ENCODE peak calls at places on chromosome 4, in five cellular contexts. G is body of pancreas; R is transverse colon; T is endothelial cell of umbilical vein; V is CD8-positive, alpha-beta memory T cell. X is an unnamed sample.

GRCh38 chr4:107854326-107855030 is 29.7 kb downstream of the SGMS2 start:
- DNase-seq in V (no peak), R (no peak), G (no peak), T (no peak), X (no peak)

GRCh38 chr4:170047774-170048354 is 21.7 kb upstream of the MFAP3L start:
- DNase-seq in V (peak; percentile 48), R (peak; percentile 50), T (peak; percentile 65), G (peak; percentile 72), X (peak; percentile 8)

GRCh38 chr4:54553001-54553400 is 104.8 kb upstream of the KIT start:
- DNase-seq in G (no peak), T (no peak), V (no peak), R (no peak), X (no peak)

GRCh38 chr4:119709418-119709817 is 80.8 kb upstream of the PDE5A start:
- DNase-seq in R (no peak), V (no peak), T (no peak), G (no peak), X (no peak)

GRCh38 chr4:108512615-108513505 is 107.5 kb upstream of the RPL34 start:
- DNase-seq in T (peak; percentile 23), V (peak; percentile 56), G (peak; percentile 15), R (no peak), X (peak; percentile 3)

GRCh38 chr4:80713409-80713808 is 317.1 kb upstream of the BMP3 start:
- DNase-seq in T (no peak), R (peak; percentile 8), V (no peak), G (no peak), X (no peak)

GRCh38 chr4:67465032-67465762 is 80.1 kb downstream of the CENPC start:
- DNase-seq in T (no peak), R (no peak), G (no peak), V (no peak), X (no peak)

GRCh38 chr4:81049861-81050423 is 19.4 kb downstream of the BMP3 start:
- DNase-seq in R (no peak), T (no peak), G (no peak), V (no peak), X (no peak)

GRCh38 chr4:143397335-143397734 is 60.7 kb downstream of the GAB1 start:
- DNase-seq in G (no peak), T (peak; percentile 68), R (no peak), V (no peak), X (no peak)

GRCh38 chr4:86957214-86957613 is 22.4 kb downstream of the AFF1 start:
- DNase-seq in R (no peak), G (no peak), V (no peak), T (no peak), X (no peak)

GRCh38 chr4:174753031-174753430 is 76.0 kb downstream of the GLRA3 start:
- DNase-seq in T (no peak), V (no peak), G (no peak), R (no peak), X (no peak)

GRCh38 chr4:14841801-14842748 is 160.2 kb upstream of the CPEB2 start:
- DNase-seq in G (no peak), T (no peak), R (peak; percentile 56), V (no peak), X (no peak)

GRCh38 chr4:147731611-147732515 is at the start of gene ARHGAP10:
- DNase-seq in T (peak; percentile 78), R (peak; percentile 66), V (peak; percentile 59), G (peak; percentile 68), X (peak; percentile 68)

GRCh38 chr4:177546745-177547144 is 104.5 kb upstream of the AGA start:
- DNase-seq in G (no peak), R (no peak), V (no peak), T (no peak), X (no peak)

GRCh38 chr4:26192921-26193894 is 127.6 kb upstream of the RBPJ start:
- DNase-seq in T (no peak), R (no peak), G (no peak), V (no peak), X (no peak)

GRCh38 chr4:113556382-113557134 is 205.0 kb downstream of the CAMK2D start:
- DNase-seq in V (no peak), T (no peak), R (no peak), G (no peak), X (no peak)

GRCh38 chr4:26609868-26610267 is 26.0 kb downstream of the TBC1D19 start:
- DNase-seq in G (no peak), T (no peak), V (no peak), R (no peak), X (no peak)

GRCh38 chr4:176849076-176849475 is 56.4 kb upstream of the VEGFC start:
- DNase-seq in T (no peak), V (no peak), G (no peak), R (no peak), X (no peak)

GRCh38 chr4:19214591-19214990 is 1037.1 kb upstream of the SLIT2 start:
- DNase-seq in V (no peak), T (no peak), G (no peak), R (no peak), X (no peak)

GRCh38 chr4:185721190-185721948 is 90.6 kb downstream of the SORBS2 start:
- DNase-seq in G (no peak), R (no peak), V (no peak), T (no peak), X (no peak)

GRCh38 chr4:69881173-69881773 is 21.3 kb upstream of the SULT1E1 start:
- DNase-seq in T (peak; percentile 61), G (peak; percentile 29), V (peak; percentile 42), R (peak; percentile 17), X (peak; percentile 34)

GRCh38 chr4:62495039-62495438 is 1294.9 kb downstream of the ADGRL3 start:
- DNase-seq in V (no peak), G (no peak), T (no peak), R (no peak), X (no peak)

GRCh38 chr4:153537493-153537960 is 71.4 kb downstream of the TMEM131L start:
- DNase-seq in G (no peak), V (no peak), R (no peak), T (no peak), X (no peak)
- H3K4me1 ChIP-seq in G (peaks cover 75% of the 10 kb centered on the region), V (peaks cover 92% of the 10 kb centered on the region), R (peaks cover 2% of the 10 kb centered on the region), T (no peaks in the 10 kb centered on the region), X (peaks cover 86% of the 10 kb centered on the region)

GRCh38 chr4:4853371-4853823 is 6.1 kb upstream of the MSX1 start:
- DNase-seq in R (no peak), T (no peak), G (no peak), V (no peak), X (no peak)

GRCh38 chr4:4853921-4854648 is 5.4 kb upstream of the MSX1 start:
- DNase-seq in G (no peak), R (no peak), V (no peak), T (no peak), X (no peak)

GRCh38 chr4:4851081-4851480 is 8.4 kb upstream of the MSX1 start:
- DNase-seq in R (no peak), T (no peak), V (no peak), G (no peak), X (no peak)

GRCh38 chr4:4851906-4852305 is 7.6 kb upstream of the MSX1 start:
- DNase-seq in R (no peak), G (no peak), V (no peak), T (no peak), X (no peak)

GRCh38 chr4:4852591-4853362 is 6.7 kb upstream of the MSX1 start:
- DNase-seq in G (no peak), R (no peak), V (no peak), T (peak; percentile 22), X (no peak)
- H3K4me3 ChIP-seq in G (no peak overlapping the region), R (no peak overlapping the region), V (peak overlapping the region; percentile 43), T (no peak overlapping the region), X (peak overlapping the region; percentile 37)

GRCh38 chr4:139779653-139780052 is 114.0 kb downstream of the MGST2 start:
- DNase-seq in V (no peak), G (no peak), T (no peak), R (no peak), X (no peak)
- H3K4me1 ChIP-seq in V (no peaks in the 10 kb centered on the region), G (no peaks in the 10 kb centered on the region), T (peaks cover 13% of the 10 kb centered on the region), R (no peaks in the 10 kb centered on the region), X (no peaks in the 10 kb centered on the region)

DNA sequence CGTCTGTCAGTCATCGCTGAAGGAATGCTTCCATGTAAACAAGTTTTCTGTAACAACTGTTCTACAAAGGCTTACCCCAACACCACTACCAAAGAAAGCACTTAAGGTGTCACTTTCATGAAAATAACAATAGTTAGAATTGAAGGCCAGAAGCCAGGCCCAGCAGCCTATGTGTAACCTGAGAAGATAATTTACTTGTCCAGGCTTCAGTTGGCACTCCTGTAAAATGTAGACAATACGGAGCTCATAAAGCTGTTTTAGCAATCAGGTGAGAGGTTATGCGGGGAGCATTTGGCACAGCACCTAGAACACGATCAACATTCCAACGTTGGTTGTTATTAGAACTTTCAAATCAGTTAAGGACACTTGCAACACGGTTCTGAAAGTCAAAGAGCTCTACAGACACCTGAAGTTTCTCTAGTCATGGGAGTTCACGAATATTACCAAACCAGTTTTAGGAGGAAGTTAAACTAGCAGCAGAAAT is 15.7 kb downstream of the ADGRA3 start:
- DNase-seq in T (no peak), V (no peak), R (peak; percentile 68), G (peak; percentile 42), X (no peak)
- H3K4me3 ChIP-seq in T (no peak overlapping the region), V (no peak overlapping the region), R (no peak overlapping the region), G (no peak overlapping the region), X (no peak overlapping the region)

GRCh38 chr4:6705638-6706037 is 4.0 kb downstream of the MRFAP1L1 start:
- DNase-seq in T (no peak), V (no peak), G (no peak), R (no peak), X (no peak)
- H3K4me1 ChIP-seq in T (peaks cover 13% of the 10 kb centered on the region), V (peaks cover 57% of the 10 kb centered on the region), G (peaks cover 46% of the 10 kb centered on the region), R (peaks cover 31% of the 10 kb centered on the region), X (peaks cover 56% of the 10 kb centered on the region)

DNA sequence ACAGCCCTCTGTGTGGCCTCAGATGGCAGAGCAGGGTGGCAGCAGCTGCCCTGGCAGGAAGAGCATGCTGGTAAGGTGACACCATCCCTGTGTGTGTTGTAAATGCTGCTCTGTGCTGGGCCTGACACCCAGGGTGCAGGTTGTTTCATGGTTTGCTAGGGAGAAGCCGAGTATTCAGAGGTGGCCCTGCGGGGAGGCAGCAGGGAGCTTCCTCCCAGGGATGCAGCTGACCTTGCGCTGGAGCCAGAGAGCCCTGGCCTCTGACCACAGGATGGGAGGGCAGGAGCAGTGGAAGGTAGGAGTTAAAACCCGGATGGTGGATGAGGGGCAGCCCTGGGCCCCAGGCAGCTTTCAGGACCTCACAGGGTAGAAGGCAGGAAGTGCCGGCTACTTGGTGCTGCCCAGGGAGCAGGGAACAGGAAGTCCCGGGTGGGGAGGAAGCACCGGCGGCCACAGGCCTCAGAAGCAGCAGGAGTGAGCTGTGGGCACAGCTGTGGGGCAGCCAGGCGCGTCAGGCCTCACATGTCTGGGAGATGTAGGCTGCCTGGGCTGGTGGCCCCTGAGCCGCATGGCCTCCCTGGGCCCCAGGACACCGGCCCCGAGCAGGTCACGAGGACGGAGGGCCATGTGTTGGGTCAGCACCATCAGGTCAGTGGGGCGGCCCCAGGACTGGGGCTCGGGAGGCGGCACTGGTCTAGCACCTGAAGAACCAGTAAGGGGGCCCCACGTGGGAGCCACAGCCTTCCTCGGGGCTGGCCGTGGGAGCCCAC is 19.1 kb downstream of the SH3BP2 start:
- DNase-seq in R (peak; percentile 85), T (peak; percentile 63), G (no peak), V (peak; percentile 54), X (peak; percentile 86)
- H3K4me3 ChIP-seq in R (peak overlapping the region; percentile 12), T (no peak overlapping the region), G (no peak overlapping the region), V (peak overlapping the region; percentile 59), X (peak overlapping the region; percentile 55)

DNA sequence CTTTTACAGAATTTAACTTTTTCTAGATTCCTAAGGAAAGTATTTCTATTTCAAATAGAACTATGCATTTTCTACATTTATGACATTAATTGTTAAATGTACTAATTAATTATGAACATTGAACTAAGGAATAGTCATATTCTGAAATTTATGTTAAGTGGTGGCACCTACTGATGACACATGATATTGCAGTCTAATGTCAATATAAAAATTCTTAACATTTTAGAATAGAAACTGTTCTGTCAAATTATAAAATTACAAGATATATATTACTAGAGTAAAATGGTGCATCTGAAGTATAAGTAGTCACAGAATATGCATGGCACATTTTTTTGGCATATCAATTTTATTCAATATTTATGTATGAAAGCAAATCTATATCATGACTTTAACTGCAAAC is 40.2 kb upstream of the NDNF start:
- DNase-seq in V (no peak), R (no peak), T (peak; percentile 7), G (no peak), X (no peak)
- H3K4me1 ChIP-seq in V (no peaks in the 10 kb centered on the region), R (no peaks in the 10 kb centered on the region), T (no peaks in the 10 kb centered on the region), G (peaks cover 8% of the 10 kb centered on the region), X (no peaks in the 10 kb centered on the region)